ENCODE peak calls at places on chromosomes 16 and 17, in seven cellular contexts. W, L, I, Y, B, C and Q are unnamed samples.

GRCh38 chr16:66189951-66190350 is 176.5 kb upstream of the CDH5 start:
- DNase-seq in W (peak; percentile 45), L (no peak), I (peak; percentile 89), Y (no peak), B (no peak), C (peak; percentile 81), Q (peak; percentile 70)

GRCh38 chr17:38544839-38545209 is 60.9 kb downstream of the SRCIN1 start:
- DNase-seq in W (no peak), L (no peak), I (no peak), Y (no peak), B (no peak), C (no peak), Q (no peak)

GRCh38 chr17:40442392-40443195 is 656 bp upstream of the IGFBP4 start:
- DNase-seq in W (no peak), L (no peak), I (peak; percentile 53), Y (no peak), B (no peak), C (no peak), Q (peak; percentile 56)

GRCh38 chr16:79997257-79997656 is 396.7 kb upstream of the MAF start:
- DNase-seq in W (peak; percentile 17), L (no peak), I (no peak), Y (no peak), B (no peak), C (peak; percentile 2), Q (peak; percentile 36)

GRCh38 chr16:84874004-84874435 is 54.2 kb downstream of the CRISPLD2 start:
- DNase-seq in W (no peak), L (no peak), I (peak; percentile 16), Y (no peak), B (no peak), C (no peak), Q (no peak)

GRCh38 chr17:39926588-39927100 is 757 bp downstream of the ORMDL3 start:
- DNase-seq in W (no peak), L (peak; percentile 43), I (peak; percentile 36), Y (peak; percentile 48), B (peak; percentile 67), C (no peak), Q (peak; percentile 32)

GRCh38 chr16:65119905-65120341 is 1.9 kb downstream of the CDH11 start:
- DNase-seq in W (peak; percentile 81), L (no peak), I (peak; percentile 89), Y (no peak), B (no peak), C (no peak), Q (peak; percentile 80)

GRCh38 chr17:76544123-76544915 is 4.5 kb downstream of the PRCD start:
- DNase-seq in W (no peak), L (no peak), I (no peak), Y (no peak), B (no peak), C (no peak), Q (no peak)

GRCh38 chr17:6986676-6987075 is 9.2 kb upstream of the ALOX12 start:
- DNase-seq in W (no peak), L (no peak), I (peak; percentile 17), Y (no peak), B (no peak), C (no peak), Q (no peak)

GRCh38 chr17:44078412-44078811 is 7.9 kb downstream of the G6PC3 start:
- DNase-seq in W (no peak), L (no peak), I (no peak), Y (no peak), B (no peak), C (no peak), Q (no peak)

GRCh38 chr17:32870027-32870670 is 6.8 kb downstream of the MYO1D start:
- DNase-seq in W (peak; percentile 21), L (no peak), I (peak; percentile 15), Y (no peak), B (no peak), C (no peak), Q (peak; percentile 54)